ENCODE peak calls at places on chromosomes 5 and 9, in four cellular contexts. N, T, S and H are unnamed samples.
A peak's percentile ranks its signal among the peaks of the same experiment; 100 is the strongest.

GRCh38 chr9:8188720-8189407 is 389.3 kb upstream of the DMAC1 start:
- DNase-seq in T (no peak), S (no peak), N (no peak), H (no peak)

GRCh38 chr5:168327019-168327421 is 35.6 kb downstream of the WWC1 start:
- DNase-seq in T (no peak), S (no peak), N (no peak), H (no peak)

GRCh38 chr9:38685535-38685934 is 34.4 kb downstream of the FAM240B start:
- DNase-seq in S (no peak), T (no peak), N (no peak), H (no peak)

GRCh38 chr5:159097461-159098284 is 2.0 kb downstream of the EBF1 start:
- DNase-seq in T (peak; percentile 59), N (peak; percentile 71), S (peak; percentile 73), H (no peak)

GRCh38 chr5:181223729-181224389 is 778 bp downstream of the TRIM41 start:
- DNase-seq in T (peak; percentile 59), N (peak; percentile 50), S (no peak), H (no peak)

GRCh38 chr9:35603506-35603985 is 1.5 kb upstream of the TESK1 start:
- DNase-seq in N (peak; percentile 93), T (peak; percentile 90), S (no peak), H (peak; percentile 65)

GRCh38 chr5:147359551-147359950 is 124.7 kb downstream of the STK32A start:
- DNase-seq in T (no peak), S (no peak), N (no peak), H (no peak)

GRCh38 chr5:145818604-145819003 is 16.5 kb downstream of the PRELID2 start:
- DNase-seq in N (no peak), S (no peak), T (no peak), H (no peak)

GRCh38 chr9:104767507-104767906 is 3.6 kb downstream of the NIPSNAP3B start:
- DNase-seq in N (no peak), S (no peak), T (no peak), H (no peak)

GRCh38 chr5:174145821-174146220 is 100.3 kb downstream of the NSG2 start:
- DNase-seq in S (no peak), N (no peak), T (no peak), H (no peak)

GRCh38 chr5:37751227-37751626 is 88.6 kb downstream of the GDNF start:
- DNase-seq in T (no peak), N (peak; percentile 15), S (no peak), H (no peak)

GRCh38 chr5:10913846-10914245 is 152.8 kb upstream of the DAP start:
- DNase-seq in S (no peak), T (no peak), N (peak; percentile 55), H (no peak)

GRCh38 chr5:57211039-57211438 is 37.2 kb downstream of the GPBP1 start:
- DNase-seq in T (no peak), S (no peak), N (no peak), H (no peak)

GRCh38 chr5:142915840-142916424 is 145.8 kb downstream of the ARHGAP26 start:
- DNase-seq in S (peak; percentile 25), N (peak; percentile 67), T (no peak), H (no peak)

GRCh38 chr9:116030532-116030931 is 123.1 kb upstream of the PAPPA start:
- DNase-seq in S (no peak), T (no peak), N (no peak), H (no peak)

GRCh38 chr9:133484671-133485437 is 6.0 kb upstream of the SLC2A6 start:
- DNase-seq in T (no peak), S (no peak), N (no peak), H (no peak)

GRCh38 chr9:125995006-125995405 is 247.8 kb downstream of the PBX3 start:
- DNase-seq in N (no peak), S (no peak), T (no peak), H (no peak)

GRCh38 chr9:96177719-96178028 is 124.3 kb downstream of the HSD17B3 start:
- DNase-seq in S (no peak), N (no peak), T (no peak), H (no peak)

GRCh38 chr9:96173640-96174039 is 128.3 kb downstream of the HSD17B3 start:
- DNase-seq in N (no peak), S (no peak), T (no peak), H (no peak)

GRCh38 chr9:96176901-96177718 is 124.9 kb downstream of the HSD17B3 start:
- DNase-seq in S (no peak), T (peak; percentile 33), N (no peak), H (no peak)

GRCh38 chr9:96172797-96173196 is 129.2 kb downstream of the HSD17B3 start:
- DNase-seq in S (no peak), N (no peak), T (no peak), H (no peak)

GRCh38 chr9:96175001-96175400 is 127.0 kb downstream of the HSD17B3 start:
- DNase-seq in N (no peak), S (no peak), T (no peak), H (no peak)
- TF ChIP-seq CTCF in N (no peak), S (no peak), T (no peak), H (no peak)

GRCh38 chr5:163978897-163979296 is 473.5 kb downstream of the MAT2B start:
- DNase-seq in S (no peak), T (no peak), N (no peak), H (no peak)
- TF ChIP-seq CTCF in S (no peak), T (no peak), N (no peak), H (no peak)

GRCh38 chr9:131090025-131090787 is 6.1 kb upstream of the AIF1L start:
- DNase-seq in S (no peak), N (no peak), T (no peak), H (no peak)
- TF ChIP-seq CTCF in S (no peak), N (no peak), T (no peak), H (no peak)

DNA sequence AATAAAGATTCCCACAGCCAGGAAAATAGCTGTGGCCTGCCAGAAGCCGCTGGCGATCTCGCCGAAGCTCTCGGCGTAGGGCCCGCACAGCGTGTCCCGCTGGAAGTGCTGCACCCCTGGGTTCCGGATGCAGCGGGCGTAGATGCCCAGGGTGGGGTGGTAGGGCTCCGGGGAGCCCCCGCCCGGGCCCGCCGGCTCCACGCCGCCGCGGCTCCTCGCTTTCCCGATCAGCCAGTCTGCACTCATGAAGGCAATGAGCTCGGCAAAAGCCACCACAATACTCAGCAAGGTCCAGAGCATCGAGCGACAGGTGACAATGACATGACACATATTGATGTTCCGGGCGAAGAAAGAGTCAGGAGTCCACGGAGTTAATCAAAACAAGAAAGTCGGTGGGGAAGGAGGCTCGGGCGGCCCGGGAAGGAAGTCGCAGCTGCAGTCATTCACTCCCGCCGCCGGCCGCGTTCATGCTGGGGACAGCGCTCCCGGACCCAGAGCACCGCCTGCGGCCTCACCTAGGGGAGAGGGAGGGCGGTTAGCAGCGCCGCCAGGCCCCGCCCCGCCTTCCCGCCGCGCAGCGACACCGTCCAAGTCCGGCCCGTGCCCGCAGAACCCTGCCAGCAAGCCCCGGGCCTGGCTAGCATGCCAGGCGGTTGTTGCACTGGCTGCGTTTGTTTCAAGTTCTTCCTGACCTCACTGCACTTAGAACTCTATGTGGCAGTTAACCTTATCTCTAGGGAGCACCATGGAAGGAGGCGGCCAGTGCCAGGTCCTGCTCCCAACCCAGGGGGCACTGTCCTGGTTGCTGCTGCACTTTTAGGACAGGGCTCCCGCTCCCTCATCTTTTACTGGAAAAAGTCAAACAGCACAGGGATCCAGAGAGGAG is 138.4 kb downstream of the LHFPL2 start:
- DNase-seq in N (no peak), S (peak; percentile 69), T (peak; percentile 70), H (peak; percentile 70)
- TF ChIP-seq CTCF in N (peak; percentile 34), S (no peak), T (no peak), H (no peak)

GRCh38 chr5:160165137-160166068 is 46.2 kb upstream of the PWWP2A start:
- DNase-seq in N (peak; percentile 99), T (peak; percentile 90), S (no peak), H (peak; percentile 87)
- TF ChIP-seq CTCF in N (no peak), T (peak; percentile 15), S (no peak), H (no peak)

DNA sequence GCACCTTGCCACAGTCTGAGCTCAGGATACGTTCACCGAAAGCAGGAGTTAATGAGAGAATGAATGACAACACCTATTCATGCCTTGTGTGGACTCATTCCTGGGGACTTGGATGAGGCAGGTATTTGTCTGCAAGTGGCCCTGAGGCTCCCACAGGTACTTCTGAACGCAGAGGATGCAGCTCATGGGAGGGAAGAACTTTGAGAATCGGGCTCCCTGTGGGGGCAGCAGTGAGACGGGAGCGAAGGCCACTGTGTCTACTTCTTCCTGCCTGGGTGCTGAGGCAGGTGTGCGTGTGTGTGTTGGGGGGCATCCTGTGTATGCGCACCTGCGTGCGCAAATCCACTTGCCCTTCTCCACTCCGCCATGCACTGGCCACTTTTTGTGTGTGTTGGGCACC is 42.2 kb downstream of the PTPN3 start:
- DNase-seq in S (no peak), N (no peak), T (no peak), H (no peak)
- TF ChIP-seq CTCF in S (no peak), N (peak; percentile 8), T (no peak), H (no peak)

GRCh38 chr9:80400624-80401230 is 829.0 kb downstream of the TLE4 start:
- DNase-seq in N (no peak), T (no peak), S (no peak), H (no peak)
- TF ChIP-seq CTCF in N (no peak), T (no peak), S (no peak), H (no peak)

GRCh38 chr9:128190013-128190412 is 1.4 kb downstream of the CIZ1 start:
- DNase-seq in T (no peak), N (no peak), S (no peak), H (no peak)

GRCh38 chr9:128191406-128192046 is at the start of gene CIZ1:
- DNase-seq in N (peak; percentile 82), S (peak; percentile 98), T (peak; percentile 72), H (peak; percentile 79)

GRCh38 chr9:128193469-128194096 is 2.2 kb upstream of the CIZ1 start:
- DNase-seq in T (no peak), N (no peak), S (no peak), H (no peak)

GRCh38 chr9:128190516-128191405 is 611 bp downstream of the CIZ1 start:
- DNase-seq in T (peak; percentile 35), S (no peak), N (no peak), H (no peak)

DNA sequence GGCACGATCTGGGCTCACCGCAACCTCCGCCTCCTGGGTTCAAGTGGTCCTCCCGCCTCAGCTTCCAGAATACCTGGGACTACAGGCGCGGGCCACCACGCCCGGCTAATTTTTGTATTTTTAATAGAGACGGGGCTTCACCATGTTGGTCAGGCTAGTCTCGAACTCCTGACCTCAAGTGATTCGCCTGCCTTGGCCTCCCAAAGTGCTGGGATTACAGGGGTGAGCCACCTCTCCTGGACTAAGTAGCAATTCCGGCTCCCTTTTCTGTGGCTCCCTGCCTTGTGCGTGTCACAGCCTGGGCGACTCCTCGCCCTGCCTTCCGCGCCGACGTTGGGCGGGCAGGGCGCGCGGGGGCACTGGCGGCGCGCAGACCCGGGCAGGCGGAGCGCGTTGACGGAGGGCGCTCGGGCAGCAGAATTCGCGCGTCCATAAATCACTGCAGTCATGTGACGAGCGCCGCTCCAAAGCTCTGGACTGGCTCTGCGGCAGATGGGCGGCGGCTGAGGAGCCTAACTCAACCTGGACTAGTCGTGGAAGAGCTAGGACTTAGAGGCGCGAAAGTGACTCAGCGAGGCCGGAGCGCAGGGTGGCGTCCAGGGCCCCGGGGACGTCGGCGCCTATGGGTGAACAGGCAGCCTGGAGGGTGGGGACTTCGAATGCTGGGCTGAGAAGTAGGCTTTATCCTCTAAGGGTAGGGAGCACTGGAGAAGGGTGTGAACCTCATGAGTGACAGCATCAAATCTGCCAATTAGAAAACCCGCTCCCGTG is 1.4 kb upstream of the CIZ1 start:
- DNase-seq in N (peak; percentile 48), T (peak; percentile 87), S (peak; percentile 80), H (peak; percentile 83)
- TF ChIP-seq CTCF in N (no peak), T (peak; percentile 12), S (peak; percentile 43), H (no peak)